ENCODE peak calls at places on chromosomes 1 and 21, in ten cellular contexts. I, M, N, O, V, B, K, P, L and D are unnamed samples.

GRCh38 chr1:183236158-183236725 is 50.2 kb downstream of the LAMC2 start:
- DNase-seq in N (no peak), B (no peak), I (peak), P (no peak), O (no peak), V (peak), K (no peak), L (no peak), M (no peak), D (no peak)

GRCh38 chr1:27071049-27071416 is 58.4 kb upstream of the TENT5B start:
- DNase-seq in N (peak), B (peak), M (peak), K (no peak), I (no peak), O (peak), V (peak), P (no peak), L (peak), D (no peak)

GRCh38 chr1:168734946-168735345 is 5.9 kb upstream of the DPT start:
- DNase-seq in P (no peak), K (no peak), M (no peak), B (no peak), L (no peak), N (no peak), I (no peak), V (no peak), O (no peak), D (no peak)

GRCh38 chr21:36472377-36472776 is 7.5 kb downstream of the CLDN14 start:
- DNase-seq in V (no peak), L (no peak), K (no peak), P (no peak), O (no peak), M (no peak), B (no peak), I (no peak), N (no peak), D (no peak)

GRCh38 chr1:23562138-23562819 is 3.0 kb upstream of the ID3 start:
- DNase-seq in P (peak), N (peak), L (peak), M (peak), I (peak), B (peak), O (peak), V (peak), K (peak), D (no peak)

GRCh38 chr1:246355421-246356230 is 151.5 kb downstream of the SMYD3 start:
- DNase-seq in I (no peak), N (no peak), O (no peak), V (peak), K (no peak), M (no peak), P (peak), B (no peak), L (no peak), D (no peak)

GRCh38 chr1:153688283-153688682 is 9.8 kb downstream of the NPR1 start:
- DNase-seq in K (no peak), I (no peak), L (no peak), P (no peak), N (no peak), V (no peak), O (no peak), B (no peak), M (no peak), D (no peak)

GRCh38 chr1:41740630-41741239 is 178.0 kb downstream of the HIVEP3 start:
- DNase-seq in O (no peak), M (no peak), B (no peak), K (no peak), I (no peak), N (peak), L (no peak), P (no peak), V (no peak), D (no peak)

GRCh38 chr1:13469343-13469742 is 44.5 kb downstream of the LRRC38 start:
- DNase-seq in V (no peak), B (no peak), L (no peak), N (peak), O (no peak), K (no peak), I (no peak), M (no peak), P (no peak), D (no peak)

GRCh38 chr1:224042557-224043118 is 71.3 kb upstream of the FBXO28 start:
- DNase-seq in O (no peak), M (no peak), B (no peak), V (no peak), I (no peak), L (no peak), K (no peak), P (no peak), N (no peak), D (no peak)

GRCh38 chr1:203402609-203403337 is 51.9 kb upstream of the FMOD start:
- DNase-seq in B (peak), V (no peak), M (peak), I (no peak), K (no peak), N (peak), L (peak), O (peak), P (no peak), D (no peak)

GRCh38 chr1:35683012-35683411 is 35.7 kb downstream of the C1orf216 start:
- DNase-seq in L (no peak), P (no peak), M (no peak), V (no peak), K (no peak), B (no peak), I (no peak), N (no peak), O (no peak), D (no peak)

GRCh38 chr1:39735731-39736130 is 3.0 kb upstream of the PPIE start:
- DNase-seq in B (no peak), O (peak), V (no peak), L (no peak), K (no peak), M (no peak), I (no peak), P (no peak), N (peak), D (no peak)

GRCh38 chr1:94614980-94615379 is 73.4 kb upstream of the F3 start:
- DNase-seq in B (no peak), M (no peak), N (no peak), L (no peak), I (peak), P (no peak), V (no peak), O (no peak), K (no peak), D (no peak)

GRCh38 chr21:33566514-33566913 is 22.0 kb downstream of the DONSON start:
- DNase-seq in L (no peak), I (no peak), P (no peak), M (peak), O (no peak), N (no peak), K (no peak), B (no peak), V (no peak), D (no peak)

GRCh38 chr1:71001627-71002026 is 46.0 kb downstream of the PTGER3 start:
- DNase-seq in K (no peak), I (no peak), V (no peak), P (no peak), M (no peak), O (no peak), N (no peak), L (no peak), B (no peak), D (no peak)

GRCh38 chr1:230632273-230632873 is 9.9 kb upstream of the COG2 start:
- DNase-seq in N (peak), O (peak), P (peak), L (peak), K (no peak), M (peak), B (no peak), I (no peak), V (peak), D (no peak)

GRCh38 chr1:24566266-24566867 is 10.5 kb downstream of the NCMAP start:
- DNase-seq in M (no peak), L (no peak), O (no peak), K (no peak), I (no peak), B (no peak), V (no peak), P (no peak), N (peak), D (no peak)

GRCh38 chr1:55869050-55869449 is 653.9 kb upstream of the USP24 start:
- DNase-seq in M (no peak), V (no peak), K (no peak), I (peak), O (no peak), L (no peak), B (no peak), P (no peak), N (no peak), D (peak)

GRCh38 chr1:234987415-234988159 is 141.1 kb downstream of the TOMM20 start:
- DNase-seq in N (no peak), B (no peak), I (peak), V (no peak), L (peak), O (peak), M (peak), P (peak), K (peak), D (no peak)

GRCh38 chr21:15659768-15660423 is 69.9 kb upstream of the USP25 start:
- DNase-seq in I (no peak), O (peak), N (peak), L (peak), M (peak), B (peak), K (no peak), P (no peak), V (no peak), D (peak)

GRCh38 chr1:32830092-32830852 is 12.8 kb downstream of the S100PBP start:
- DNase-seq in M (no peak), O (no peak), L (no peak), I (no peak), N (no peak), K (no peak), B (no peak), P (no peak), V (no peak), D (no peak)

GRCh38 chr1:32825181-32825580 is 7.7 kb downstream of the S100PBP start:
- DNase-seq in N (no peak), I (no peak), P (no peak), L (no peak), V (no peak), B (no peak), M (no peak), O (no peak), K (no peak), D (no peak)

GRCh38 chr1:32831878-32832277 is 14.4 kb downstream of the S100PBP start:
- DNase-seq in K (no peak), P (no peak), B (no peak), O (no peak), L (no peak), I (no peak), M (no peak), N (no peak), V (no peak), D (no peak)

DNA sequence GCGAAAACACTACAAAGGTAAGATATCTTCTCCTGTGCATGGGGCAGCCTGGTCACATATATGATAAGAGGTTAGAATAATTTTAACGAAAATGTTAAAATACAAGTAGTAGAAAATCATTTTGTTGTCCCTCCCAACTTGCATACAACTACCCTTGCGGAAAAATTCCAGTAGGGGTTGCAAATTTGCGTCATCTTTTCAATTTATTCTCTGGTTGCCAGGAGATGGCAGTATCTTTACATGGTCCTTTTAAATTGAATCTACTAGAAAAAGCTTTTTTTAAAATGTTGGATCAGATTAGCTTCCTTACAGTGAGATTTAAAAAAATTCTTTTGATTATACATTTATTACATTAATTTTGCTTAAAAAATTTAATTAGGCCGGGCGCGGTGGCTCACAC is 10.9 kb downstream of the S100PBP start:
- DNase-seq in I (no peak), B (no peak), N (no peak), M (peak), V (no peak), L (no peak), O (no peak), K (no peak), P (no peak), D (no peak)
- TF ChIP-seq CTCF in I (no peak), B (no peak), N (no peak), M (peak), V (peak), L (no peak), O (no peak), K (no peak), P (peak), D (no peak)

GRCh38 chr1:25819496-25820246 is at the start of gene MTFR1L:
- DNase-seq in I (peak), P (peak), V (peak), O (peak), N (peak), L (peak), M (peak), B (no peak), K (peak), D (no peak)

GRCh38 chr1:25818569-25818968 is 1.2 kb upstream of the MTFR1L start:
- DNase-seq in I (peak), N (no peak), K (no peak), L (no peak), P (no peak), V (no peak), B (no peak), O (no peak), M (no peak), D (no peak)

GRCh38 chr1:25820247-25821111 is 725 bp downstream of the MTFR1L start:
- DNase-seq in P (peak), L (peak), N (peak), B (no peak), O (peak), M (peak), I (peak), V (peak), K (peak), D (no peak)

GRCh38 chr1:25816112-25816718 is 3.5 kb upstream of the MTFR1L start:
- DNase-seq in L (no peak), P (no peak), M (no peak), K (no peak), O (no peak), B (no peak), I (peak), N (no peak), V (no peak), D (no peak)

GRCh38 chr1:25817840-25818501 is 1.8 kb upstream of the MTFR1L start:
- DNase-seq in K (no peak), P (no peak), I (peak), L (no peak), V (peak), N (peak), M (no peak), B (no peak), O (no peak), D (no peak)
- TF ChIP-seq CTCF in K (no peak), P (no peak), I (no peak), L (no peak), V (peak), N (peak), M (peak), B (peak), O (peak), D (peak)

DNA sequence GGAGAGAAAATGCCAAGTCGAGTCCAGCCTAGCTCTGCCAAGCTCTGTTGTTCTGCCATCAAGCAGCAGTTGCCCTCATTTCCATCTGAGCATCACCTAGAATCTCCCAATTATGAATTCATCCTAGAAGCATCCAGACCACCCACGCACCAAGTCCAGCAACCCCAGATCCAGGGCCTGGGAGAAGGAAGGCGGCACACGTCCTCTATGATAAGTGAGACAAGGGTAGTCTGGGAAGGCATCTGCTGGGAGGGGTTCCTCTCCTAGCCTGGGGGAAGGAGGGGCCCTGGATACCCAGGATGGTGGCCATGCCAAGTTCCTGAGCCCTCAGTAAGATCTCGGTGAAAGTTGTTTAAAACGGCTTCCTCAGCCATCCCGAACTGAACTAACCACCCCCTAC is 70.7 kb downstream of the VWA5B1 start:
- DNase-seq in I (no peak), L (peak), M (no peak), V (no peak), K (no peak), B (no peak), N (no peak), P (no peak), O (peak), D (no peak)
- TF ChIP-seq CTCF in I (no peak), L (no peak), M (no peak), V (no peak), K (no peak), B (no peak), N (no peak), P (no peak), O (no peak), D (no peak)

GRCh38 chr1:59046730-59047157 is 250.2 kb upstream of the FGGY start:
- DNase-seq in M (no peak), L (no peak), B (no peak), V (no peak), P (no peak), N (no peak), I (no peak), K (no peak), O (no peak), D (no peak)
- TF ChIP-seq CTCF in M (no peak), L (no peak), B (no peak), V (no peak), P (no peak), N (no peak), I (no peak), K (no peak), O (no peak), D (peak)

DNA sequence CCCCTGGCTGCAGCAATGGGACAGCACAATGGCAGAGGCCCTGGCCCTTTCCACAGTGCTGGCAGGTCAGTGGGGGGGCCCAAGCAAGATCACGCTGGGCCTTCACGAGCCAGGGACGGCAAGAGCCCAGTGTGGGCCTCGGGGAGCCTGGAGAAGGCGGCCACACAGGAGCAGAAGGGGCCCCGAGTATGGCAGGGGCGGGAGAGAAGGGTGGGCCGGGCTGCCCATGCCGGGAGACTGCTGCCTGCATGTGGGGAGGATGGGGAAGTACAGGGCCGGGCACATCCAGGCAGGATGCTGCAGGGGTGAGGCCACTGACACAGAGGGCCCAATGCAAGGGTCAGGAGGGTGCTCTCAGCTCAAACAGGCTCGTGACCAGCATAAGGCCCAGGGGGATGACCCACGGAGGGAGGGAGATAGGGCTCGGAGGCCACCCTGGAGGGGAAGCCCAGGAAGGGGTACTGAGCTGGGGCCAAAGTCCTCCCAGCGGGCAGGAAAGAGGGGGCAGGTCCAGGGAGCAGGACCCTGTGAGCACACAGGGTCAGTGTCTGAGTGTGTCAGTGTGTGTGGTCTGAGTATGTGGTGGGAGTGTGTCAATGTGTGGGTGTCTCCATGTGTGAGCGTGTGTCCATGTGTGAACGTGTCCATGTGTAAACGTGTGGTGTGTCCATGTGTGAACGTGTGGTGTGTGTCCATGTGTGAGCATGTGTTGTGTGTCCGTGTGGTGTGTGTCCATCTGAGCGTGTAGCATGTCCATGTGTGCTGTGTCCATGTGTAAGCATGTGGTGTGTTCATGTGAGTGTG is 13.1 kb downstream of the SLC19A1 start:
- DNase-seq in M (no peak), N (no peak), O (no peak), K (peak), B (no peak), I (peak), V (no peak), L (no peak), P (no peak), D (no peak)
- TF ChIP-seq CTCF in M (peak), N (no peak), O (no peak), K (no peak), B (no peak), I (no peak), V (no peak), L (no peak), P (no peak), D (no peak)

DNA sequence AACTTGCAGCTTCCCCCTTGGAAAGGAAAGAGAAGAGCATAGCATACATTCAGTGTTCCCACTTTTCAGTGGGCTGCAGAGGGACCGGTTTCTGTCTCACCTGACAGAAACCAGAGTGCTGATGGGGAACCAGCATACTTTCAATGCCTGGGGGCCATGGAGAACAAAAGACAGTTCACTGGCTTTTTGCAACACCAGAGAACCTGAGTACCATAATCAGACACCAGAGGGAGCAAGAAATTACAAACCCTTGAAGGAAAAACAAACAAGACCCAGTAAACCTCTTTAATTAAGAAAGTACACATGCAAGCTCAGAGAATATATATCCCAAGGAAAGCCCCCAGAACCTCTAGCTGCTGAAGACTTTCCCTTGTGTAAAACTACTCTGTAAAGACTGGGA is 51.1 kb downstream of the CSMD2 start:
- DNase-seq in P (peak), M (peak), L (peak), N (peak), V (no peak), I (no peak), B (no peak), O (peak), K (no peak), D (no peak)
- TF ChIP-seq CTCF in P (no peak), M (peak), L (peak), N (peak), V (no peak), I (no peak), B (peak), O (no peak), K (peak), D (peak)

DNA sequence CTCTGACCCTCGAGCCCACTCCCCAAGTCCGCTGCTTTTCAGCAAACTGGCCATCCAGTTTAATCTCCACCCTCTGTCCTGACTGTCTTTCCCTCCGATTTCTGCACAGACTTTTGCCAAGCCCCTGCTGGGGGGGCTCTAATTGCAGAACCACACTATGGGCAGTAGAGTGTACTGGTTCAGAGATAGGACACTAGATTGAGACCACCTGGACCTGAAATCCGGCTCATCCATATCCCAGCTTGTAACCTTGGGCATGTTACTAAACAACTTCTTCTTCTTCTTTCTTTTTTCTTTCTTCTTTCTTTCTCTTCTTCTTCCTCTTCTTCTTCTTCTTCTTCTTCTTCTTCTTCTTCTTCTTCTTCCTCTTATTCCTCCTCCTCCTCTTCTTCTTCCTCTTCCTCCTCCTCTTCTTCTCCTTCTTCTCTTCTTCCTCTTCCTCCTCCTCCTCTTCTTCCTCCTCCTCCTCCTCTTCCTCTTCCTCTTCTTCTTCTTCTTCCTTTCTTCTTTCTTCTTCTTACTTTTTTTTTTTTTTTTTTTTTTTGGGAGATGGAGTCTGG is 7.7 kb downstream of the LRRC71 start:
- DNase-seq in B (no peak), M (no peak), K (no peak), N (no peak), O (no peak), L (no peak), I (no peak), P (no peak), V (no peak), D (no peak)
- TF ChIP-seq CTCF in B (no peak), M (peak), K (no peak), N (no peak), O (no peak), L (no peak), I (no peak), P (peak), V (no peak), D (peak)